ENCODE peak calls at places on chromosomes 16 and 17, in four cellular contexts. H is lower lobe of right lung, A is ovary, Z is cardiac muscle cell. I is an unnamed sample. For H3K4me1 and H3K36me3, the result is how much of the 10 kb centered on the place peaks cover.

GRCh38 chr17:60165976-60166375 is 16.2 kb downstream of the CA4 start:
- DNase-seq in Z (no peak), H (no peak), A (no peak), I (no peak)

GRCh38 chr16:4754865-4755264 is 12.1 kb downstream of the ZNF500 start:
- DNase-seq in A (no peak), H (no peak), Z (no peak), I (no peak)

GRCh38 chr16:10188236-10188635 is 6.0 kb upstream of the GRIN2A start:
- DNase-seq in Z (no peak), H (no peak), A (no peak), I (no peak)

GRCh38 chr17:3695723-3696411 is at the start of gene P2RX5:
- DNase-seq in Z (peak), H (peak), A (no peak), I (no peak)

GRCh38 chr17:73411330-73411747 is 99.5 kb upstream of the CDC42EP4 start:
- DNase-seq in A (no peak), Z (no peak), H (peak), I (no peak)

GRCh38 chr16:46972429-46972970 is 974 bp downstream of the DNAJA2 start:
- DNase-seq in A (no peak), H (no peak), Z (peak), I (no peak)

GRCh38 chr16:73019456-73020362 is 28.2 kb downstream of the ZFHX3 start:
- DNase-seq in A (no peak), Z (peak), H (no peak), I (no peak)

GRCh38 chr17:31391496-31391949 is at the start of gene RAB11FIP4:
- DNase-seq in H (no peak), A (no peak), Z (peak), I (no peak)

GRCh38 chr17:12603566-12603965 is 62.1 kb upstream of the MYOCD start:
- DNase-seq in H (no peak), Z (no peak), A (no peak), I (no peak)

GRCh38 chr16:3542601-3543373 is 34.4 kb downstream of the NLRC3 start:
- DNase-seq in Z (no peak), H (no peak), A (no peak), I (no peak)

GRCh38 chr17:47164263-47164662 is 24.8 kb downstream of the CDC27 start:
- DNase-seq in A (no peak), Z (no peak), H (no peak), I (no peak)

GRCh38 chr16:30395155-30395991 is at the start of gene ZNF48:
- DNase-seq in A (peak), Z (peak), H (peak), I (no peak)

GRCh38 chr16:21566891-21567414 is 32.4 kb upstream of the METTL9 start:
- DNase-seq in Z (no peak), A (no peak), H (no peak), I (no peak)

GRCh38 chr17:32498362-32498761 is 11.6 kb downstream of the CDK5R1 start:
- DNase-seq in H (no peak), Z (no peak), A (no peak), I (no peak)

GRCh38 chr17:42018339-42018738 is 1.1 kb upstream of the DNAJC7 start:
- DNase-seq in Z (no peak), H (no peak), A (no peak), I (no peak)

GRCh38 chr17:31269597-31269996 is 27.4 kb downstream of the OMG start:
- DNase-seq in Z (peak), H (no peak), A (no peak), I (peak)

GRCh38 chr16:67936876-67937605 is 391 bp upstream of the PSMB10 start:
- DNase-seq in H (no peak), A (no peak), Z (no peak), I (no peak)

GRCh38 chr16:21156767-21157467 is 1.6 kb upstream of the LDAF1 start:
- DNase-seq in Z (peak), A (peak), H (no peak), I (peak)

GRCh38 chr17:21193031-21193430 is 20.9 kb downstream of the TMEM11 start:
- DNase-seq in A (no peak), Z (no peak), H (no peak), I (no peak)

GRCh38 chr17:34580685-34581445 is 1.5 kb downstream of the TMEM132E start:
- DNase-seq in H (no peak), Z (peak), A (no peak), I (no peak)

GRCh38 chr17:78174332-78174869 is 6.0 kb downstream of the SYNGR2 start:
- DNase-seq in H (peak), A (peak), Z (no peak), I (no peak)

GRCh38 chr17:40518401-40519088 is 17.1 kb upstream of the TNS4 start:
- DNase-seq in H (no peak), Z (no peak), A (peak), I (no peak)

GRCh38 chr17:45413498-45413923 is 19.2 kb downstream of the ARHGAP27 start:
- DNase-seq in Z (no peak), H (peak), A (no peak), I (no peak)

GRCh38 chr17:77790143-77790829 is 168.2 kb upstream of the TNRC6C start:
- DNase-seq in Z (no peak), H (no peak), A (no peak), I (peak)

DNA sequence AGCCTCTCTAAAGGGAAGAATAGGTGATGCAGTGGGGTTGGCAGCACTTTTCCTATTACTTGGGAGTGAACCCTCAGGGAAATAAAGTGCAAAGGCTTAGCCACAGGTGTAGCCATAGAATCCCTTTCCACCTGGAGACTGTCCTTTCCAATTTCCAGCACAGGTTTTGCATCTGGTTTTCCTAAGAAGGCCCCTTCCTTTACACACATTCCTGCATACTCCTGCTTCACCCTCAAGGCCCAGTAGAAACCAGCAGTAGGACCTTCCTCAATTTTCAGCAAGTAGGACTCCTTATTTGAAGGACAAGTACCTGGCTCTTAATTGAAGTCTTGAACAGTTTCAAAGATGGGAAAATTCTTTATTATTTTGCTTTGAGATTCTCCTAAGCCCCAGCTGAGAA is 171.8 kb upstream of the TBX2 start:
- DNase-seq in Z (no peak), A (no peak), H (no peak), I (no peak)
- H3K4me1 ChIP-seq in Z (under half), A (under half), H (under half), I (under half)

DNA sequence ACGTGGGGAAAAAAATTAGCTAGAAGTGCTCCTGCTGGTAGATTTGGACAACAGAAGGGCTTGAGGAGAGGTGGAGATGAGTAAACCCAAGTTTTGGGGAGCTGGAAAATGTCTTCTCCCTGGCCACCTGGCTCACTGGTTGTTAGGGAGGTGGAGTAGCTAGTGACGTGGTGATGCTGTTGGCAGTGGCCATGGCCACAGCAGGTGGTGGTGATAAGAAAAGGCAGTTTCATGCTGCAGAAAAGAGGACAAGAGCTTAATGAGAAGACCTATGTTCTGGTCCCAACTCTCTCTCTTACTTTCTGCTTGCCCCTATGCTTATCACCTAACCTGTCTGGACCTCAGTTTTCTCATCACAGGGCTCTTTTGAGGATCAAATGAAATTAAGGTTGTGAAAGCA is 223.5 kb upstream of the N4BP1 start:
- DNase-seq in Z (no peak), H (no peak), A (no peak), I (no peak)
- H3K27ac ChIP-seq in Z (no peak), H (no peak), A (no peak), I (no peak)

DNA sequence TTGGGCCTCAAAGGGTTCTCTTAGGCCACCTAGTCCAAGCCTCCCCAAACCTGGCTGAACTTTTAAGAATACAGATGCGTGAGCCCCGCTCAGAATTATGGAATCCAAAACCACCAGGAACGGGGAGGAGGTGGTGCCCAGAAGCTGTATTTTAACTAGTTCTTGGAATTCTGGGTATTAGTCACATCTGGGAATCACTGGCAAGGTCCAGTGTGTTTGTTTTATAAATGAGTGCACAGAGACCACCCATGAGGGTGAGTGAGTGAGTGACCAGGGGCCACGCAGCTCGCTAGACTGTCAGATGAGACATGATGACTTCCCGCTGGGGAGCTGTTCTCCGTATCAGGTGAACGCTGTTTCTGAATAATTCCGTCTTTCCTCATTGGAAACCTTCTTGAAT is 14.2 kb downstream of the KLHL36 start:
- DNase-seq in Z (no peak), H (no peak), A (no peak), I (no peak)
- H3K36me3 ChIP-seq in Z (under half), H (half or more), A (under half), I (under half)

GRCh38 chr17:50871898-50872297 is 5.7 kb upstream of the TOB1 start:
- DNase-seq in A (no peak), Z (no peak), H (no peak), I (no peak)
- H3K4me1 ChIP-seq in A (under half), Z (under half), H (under half), I (under half)